ENCODE peak calls at places on chromosomes 2 and 18, in four cellular contexts. N is lower lobe of right lung, T is GM23338, R is mammary epithelial cell. X is an unnamed sample.

GRCh38 chr18:9835112-9835755 is 50.5 kb upstream of the TXNDC2 start:
- DNase-seq in R (peak; percentile 27), T (peak; percentile 88), N (no peak), X (no peak)

GRCh38 chr2:37600735-37601134 is 70.7 kb downstream of the CDC42EP3 start:
- DNase-seq in N (no peak), R (no peak), T (no peak), X (no peak)

GRCh38 chr18:60987963-60988362 is 345.3 kb upstream of the CDH20 start:
- DNase-seq in R (peak; percentile 8), T (no peak), N (no peak), X (no peak)

GRCh38 chr2:136118819-136119716 is 1.1 kb upstream of the CXCR4 start:
- DNase-seq in N (peak; percentile 84), T (peak; percentile 49), R (no peak), X (no peak)

GRCh38 chr2:189608799-189609422 is 28.3 kb upstream of the SLC40A1 start:
- DNase-seq in R (peak; percentile 16), N (no peak), T (no peak), X (no peak)

GRCh38 chr2:134453973-134454372 is 200.1 kb downstream of the MGAT5 start:
- DNase-seq in T (no peak), R (no peak), N (no peak), X (no peak)

GRCh38 chr2:20868377-20868776 is 45.5 kb upstream of the LDAH start:
- DNase-seq in N (no peak), R (peak; percentile 67), T (no peak), X (no peak)

GRCh38 chr18:38174594-38174993 is 609.0 kb upstream of the CELF4 start:
- DNase-seq in R (no peak), T (no peak), N (no peak), X (no peak)

GRCh38 chr2:70558195-70558808 is 4.7 kb upstream of the TGFA start:
- DNase-seq in R (no peak), T (no peak), N (no peak), X (no peak)

GRCh38 chr2:190354003-190354690 is 10.8 kb downstream of the INPP1 start:
- DNase-seq in N (no peak), T (no peak), R (peak; percentile 82), X (no peak)

GRCh38 chr2:42092084-42092996 is 44.5 kb downstream of the PKDCC start:
- DNase-seq in N (no peak), R (peak; percentile 17), T (peak; percentile 65), X (no peak)

GRCh38 chr2:46690825-46691224 is 211.5 kb downstream of the TMEM247 start:
- DNase-seq in T (no peak), R (no peak), N (no peak), X (no peak)

GRCh38 chr2:76279142-76279541 is 568.4 kb upstream of the GCFC2 start:
- DNase-seq in N (no peak), T (no peak), R (no peak), X (no peak)

GRCh38 chr18:76451475-76452331 is 43.3 kb downstream of the ZNF516 start:
- DNase-seq in R (no peak), N (peak; percentile 44), T (peak; percentile 35), X (no peak)

GRCh38 chr2:39642054-39642742 is 23.5 kb upstream of the TMEM178A start:
- DNase-seq in R (peak; percentile 79), T (no peak), N (no peak), X (no peak)

GRCh38 chr2:3134026-3134571 is 243.5 kb downstream of the EIPR1 start:
- DNase-seq in N (no peak), R (no peak), T (no peak), X (no peak)

GRCh38 chr2:162072976-162073775 is 839 bp downstream of the DPP4 start:
- DNase-seq in R (no peak), N (peak; percentile 46), T (peak; percentile 56), X (no peak)

GRCh38 chr2:98555681-98556080 is 52.6 kb downstream of the COA5 start:
- DNase-seq in R (no peak), T (no peak), N (no peak), X (no peak)

GRCh38 chr2:30422437-30422805 is 24.6 kb upstream of the LCLAT1 start:
- DNase-seq in N (peak; percentile 53), R (peak; percentile 45), T (no peak), X (no peak)

GRCh38 chr2:197310940-197311485 is 433 bp upstream of the ANKRD44 start:
- DNase-seq in N (no peak), R (no peak), T (no peak), X (no peak)

GRCh38 chr2:44768438-44769236 is 172.9 kb upstream of the SIX3 start:
- DNase-seq in R (no peak), N (no peak), T (peak; percentile 61), X (no peak)

DNA sequence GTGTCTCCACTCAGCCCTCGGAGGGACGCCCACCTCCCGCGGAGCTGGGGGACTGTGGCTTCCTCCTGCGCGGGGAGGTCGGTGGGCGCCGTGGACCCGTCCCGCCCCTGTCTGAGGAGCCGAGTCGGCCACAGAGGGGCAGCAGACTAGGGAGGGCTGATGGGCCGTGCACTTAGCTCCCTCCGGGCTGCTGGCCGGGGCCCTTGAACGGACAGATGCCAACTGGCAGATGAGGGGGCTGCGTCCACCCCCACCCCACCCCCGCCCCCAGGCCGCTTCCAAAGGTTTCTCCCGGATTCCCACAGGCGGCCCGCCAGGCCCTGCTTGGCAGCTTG is 10.4 kb upstream of the UBE2F start:
- DNase-seq in R (no peak), T (peak; percentile 55), N (no peak), X (no peak)
- TF ChIP-seq CTCF in R (no peak), T (peak; percentile 42), N (no peak), X (no peak)

GRCh38 chr18:35497334-35498197 is at the start of gene INO80C:
- DNase-seq in N (peak; percentile 95), T (peak; percentile 97), R (peak; percentile 94), X (peak; percentile 83)

GRCh38 chr18:35497006-35497333 is 790 bp downstream of the INO80C start:
- DNase-seq in N (no peak), R (no peak), T (no peak), X (no peak)

GRCh38 chr18:35495821-35496368 is 1.9 kb downstream of the INO80C start:
- DNase-seq in N (no peak), R (no peak), T (no peak), X (no peak)

GRCh38 chr18:35491689-35492077 is 6.1 kb downstream of the INO80C start:
- DNase-seq in R (no peak), T (peak; percentile 82), N (no peak), X (no peak)

GRCh38 chr18:35494281-35494825 is 3.4 kb downstream of the INO80C start:
- DNase-seq in R (no peak), T (peak; percentile 27), N (no peak), X (no peak)
- H3K4me1 ChIP-seq in R (peaks cover 24% of the 10 kb centered on the region), T (peaks cover 75% of the 10 kb centered on the region), N (peaks cover 40% of the 10 kb centered on the region), X (peaks cover 22% of the 10 kb centered on the region)

GRCh38 chr18:22695674-22696073 is 237.5 kb upstream of the RBBP8 start:
- DNase-seq in N (no peak), R (no peak), T (no peak), X (no peak)
- H3K27ac ChIP-seq in N (no peak overlapping the region), R (no peak overlapping the region), T (no peak overlapping the region), X (peak overlapping the region; percentile 64)

GRCh38 chr2:43541165-43541564 is 54.7 kb downstream of the THADA start:
- DNase-seq in T (no peak), R (peak; percentile 74), N (no peak), X (no peak)

GRCh38 chr2:43539991-43540860 is 55.6 kb downstream of the THADA start:
- DNase-seq in T (no peak), N (peak; percentile 56), R (peak; percentile 81), X (peak; percentile 69)

GRCh38 chr2:43539436-43539835 is 56.4 kb downstream of the THADA start:
- DNase-seq in R (no peak), T (no peak), N (no peak), X (no peak)

GRCh38 chr2:43538034-43538670 is 57.7 kb downstream of the THADA start:
- DNase-seq in R (peak; percentile 25), N (no peak), T (no peak), X (no peak)

GRCh38 chr2:43542285-43542933 is 53.4 kb downstream of the THADA start:
- DNase-seq in T (peak; percentile 42), N (no peak), R (peak; percentile 23), X (no peak)
- TF ChIP-seq CTCF in T (peak; percentile 44), N (peak; percentile 65), R (peak; percentile 40), X (peak; percentile 76)

DNA sequence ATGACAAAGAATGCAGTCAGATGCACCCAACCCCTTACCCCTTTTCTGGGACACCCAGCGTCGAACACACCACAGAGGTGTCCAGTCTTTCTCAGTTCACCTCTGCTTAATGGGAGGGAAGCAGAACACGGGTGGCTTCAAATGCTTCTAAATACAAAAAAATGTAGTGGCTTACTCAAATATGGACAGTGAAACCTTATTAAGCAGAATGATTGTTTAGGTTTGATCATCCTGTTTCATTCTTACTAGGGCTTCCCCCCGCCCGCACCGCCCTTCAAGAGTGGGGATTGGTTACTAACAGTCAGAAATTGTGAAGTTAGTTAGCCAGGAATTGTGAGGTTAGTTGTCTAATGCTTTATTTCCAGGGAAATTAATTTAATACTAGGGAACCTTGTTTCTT is 21.6 kb downstream of the ATG16L1 start:
- DNase-seq in N (no peak), T (no peak), R (no peak), X (no peak)
- H3K4me1 ChIP-seq in N (no peaks in the 10 kb centered on the region), T (no peaks in the 10 kb centered on the region), R (no peaks in the 10 kb centered on the region), X (no peaks in the 10 kb centered on the region)

GRCh38 chr2:174609261-174609660 is 11.7 kb upstream of the WIPF1 start:
- DNase-seq in T (no peak), N (no peak), R (no peak), X (no peak)
- H3K27ac ChIP-seq in T (no peak overlapping the region), N (no peak overlapping the region), R (no peak overlapping the region), X (no peak overlapping the region)

DNA sequence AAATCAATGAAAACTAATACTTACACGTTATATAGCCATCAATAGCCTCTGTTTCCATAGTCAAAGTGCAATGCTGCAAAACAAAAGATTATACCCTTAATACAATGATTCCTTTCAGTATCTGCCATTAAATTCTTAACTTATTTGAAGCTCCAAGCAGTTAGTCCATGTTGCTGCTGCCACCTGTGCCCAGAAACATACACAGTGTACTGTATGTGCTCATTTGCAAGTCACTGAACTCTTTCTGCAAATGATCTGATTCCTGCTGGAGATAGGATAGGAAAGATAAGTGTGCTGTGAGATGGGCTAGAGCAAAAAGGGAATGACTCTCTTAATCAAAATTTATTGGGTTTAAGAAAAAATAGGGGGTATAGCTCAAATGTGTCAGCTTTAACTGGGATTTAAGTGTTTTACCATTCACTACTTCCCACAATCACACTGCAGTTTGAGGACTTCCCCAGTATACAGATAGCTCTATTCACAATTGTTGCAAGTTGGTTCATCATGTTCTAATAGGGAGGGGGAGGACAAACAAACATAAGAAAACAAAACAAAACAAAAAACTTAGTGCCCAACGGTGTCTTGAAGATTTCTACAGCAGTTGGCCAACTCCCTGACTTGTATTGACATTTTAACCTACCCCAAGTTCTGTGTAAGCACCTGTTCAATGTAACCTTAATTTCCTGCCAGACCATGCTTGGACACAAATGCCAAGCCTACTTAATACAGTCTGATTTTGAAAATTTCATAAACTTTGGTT is 2.7 kb downstream of the IKZF2 start:
- DNase-seq in T (no peak), R (no peak), N (no peak), X (no peak)
- TF ChIP-seq CTCF in T (no peak), R (no peak), N (no peak), X (no peak)